ENCODE peak calls at places on chromosomes 3 and 15, in six cellular contexts. One of them, this sample, is unnamed.

GRCh38 chr3:187673012-187673411 is 2.8 kb upstream of the SST start:
- DNase-seq in psoas muscle: no peak
- DNase-seq in PC-9: no peak
- DNase-seq in tibial artery: no peak
- DNase-seq in heart right ventricle: no peak
- DNase-seq in SK-N-SH: no peak
- DNase-seq in this sample: no peak

GRCh38 chr3:71521940-71522876 is 61.3 kb downstream of the FOXP1 start:
- DNase-seq in SK-N-SH: no peak
- DNase-seq in PC-9: no peak
- DNase-seq in psoas muscle: peak
- DNase-seq in heart right ventricle: no peak
- DNase-seq in tibial artery: no peak
- DNase-seq in this sample: no peak

GRCh38 chr3:177771780-177772179 is 574.5 kb upstream of the TBL1XR1 start:
- DNase-seq in tibial artery: no peak
- DNase-seq in PC-9: no peak
- DNase-seq in SK-N-SH: no peak
- DNase-seq in psoas muscle: no peak
- DNase-seq in heart right ventricle: no peak
- DNase-seq in this sample: no peak

GRCh38 chr3:127959873-127960272 is 44.8 kb downstream of the KBTBD12 start:
- DNase-seq in PC-9: peak
- DNase-seq in heart right ventricle: peak
- DNase-seq in SK-N-SH: peak
- DNase-seq in psoas muscle: no peak
- DNase-seq in tibial artery: no peak
- DNase-seq in this sample: no peak

GRCh38 chr15:98865397-98866339 is 141.9 kb downstream of the PGPEP1L start:
- DNase-seq in tibial artery: peak
- DNase-seq in SK-N-SH: peak
- DNase-seq in psoas muscle: peak
- DNase-seq in PC-9: no peak
- DNase-seq in heart right ventricle: peak
- DNase-seq in this sample: peak

GRCh38 chr3:50264389-50264963 is 4.5 kb upstream of the SEMA3B start:
- DNase-seq in PC-9: peak
- DNase-seq in heart right ventricle: peak
- DNase-seq in psoas muscle: peak
- DNase-seq in SK-N-SH: peak
- DNase-seq in tibial artery: peak
- DNase-seq in this sample: peak

GRCh38 chr3:79263423-79263822 is 504.4 kb downstream of the ROBO1 start:
- DNase-seq in SK-N-SH: no peak
- DNase-seq in psoas muscle: no peak
- DNase-seq in tibial artery: no peak
- DNase-seq in heart right ventricle: no peak
- DNase-seq in PC-9: no peak
- DNase-seq in this sample: no peak

GRCh38 chr3:57756528-57757401 is 656 bp downstream of the SLMAP start:
- DNase-seq in heart right ventricle: peak
- DNase-seq in PC-9: peak
- DNase-seq in SK-N-SH: peak
- DNase-seq in psoas muscle: peak
- DNase-seq in tibial artery: peak
- DNase-seq in this sample: no peak

GRCh38 chr3:171309906-171310359 is 150.3 kb downstream of the TNIK start:
- DNase-seq in PC-9: peak
- DNase-seq in SK-N-SH: no peak
- DNase-seq in heart right ventricle: no peak
- DNase-seq in psoas muscle: no peak
- DNase-seq in tibial artery: no peak
- DNase-seq in this sample: peak

GRCh38 chr3:14406336-14406735 is 3.9 kb downstream of the SLC6A6 start:
- DNase-seq in SK-N-SH: no peak
- DNase-seq in PC-9: no peak
- DNase-seq in heart right ventricle: no peak
- DNase-seq in psoas muscle: no peak
- DNase-seq in tibial artery: no peak
- DNase-seq in this sample: no peak

GRCh38 chr3:20111836-20112235 is 71.6 kb downstream of the KAT2B start:
- DNase-seq in tibial artery: no peak
- DNase-seq in heart right ventricle: no peak
- DNase-seq in SK-N-SH: no peak
- DNase-seq in PC-9: peak
- DNase-seq in psoas muscle: no peak
- DNase-seq in this sample: peak

GRCh38 chr3:45677045-45677436 is 12.2 kb upstream of the SACM1L start:
- DNase-seq in psoas muscle: peak
- DNase-seq in PC-9: peak
- DNase-seq in heart right ventricle: no peak
- DNase-seq in tibial artery: no peak
- DNase-seq in SK-N-SH: no peak
- DNase-seq in this sample: peak

GRCh38 chr15:41773332-41773728 is 954 bp upstream of the MAPKBP1 start:
- DNase-seq in heart right ventricle: no peak
- DNase-seq in PC-9: no peak
- DNase-seq in tibial artery: no peak
- DNase-seq in SK-N-SH: no peak
- DNase-seq in psoas muscle: no peak
- DNase-seq in this sample: no peak

GRCh38 chr3:195715583-195716266 is 5.1 kb upstream of the MUC20 start:
- DNase-seq in SK-N-SH: no peak
- DNase-seq in heart right ventricle: no peak
- DNase-seq in tibial artery: no peak
- DNase-seq in psoas muscle: no peak
- DNase-seq in PC-9: peak
- DNase-seq in this sample: peak

GRCh38 chr3:103227651-103228050 is 792.8 kb downstream of the ZPLD1 start:
- DNase-seq in psoas muscle: no peak
- DNase-seq in SK-N-SH: no peak
- DNase-seq in PC-9: no peak
- DNase-seq in heart right ventricle: no peak
- DNase-seq in tibial artery: no peak
- DNase-seq in this sample: no peak

GRCh38 chr15:25797511-25798206 is 65.5 kb downstream of the ATP10A start:
- DNase-seq in tibial artery: peak
- DNase-seq in PC-9: no peak
- DNase-seq in SK-N-SH: peak
- DNase-seq in psoas muscle: no peak
- DNase-seq in heart right ventricle: no peak
- DNase-seq in this sample: no peak

GRCh38 chr3:197428117-197428761 is 127.5 kb downstream of the BDH1 start:
- DNase-seq in PC-9: no peak
- DNase-seq in SK-N-SH: peak
- DNase-seq in psoas muscle: peak
- DNase-seq in heart right ventricle: peak
- DNase-seq in tibial artery: no peak
- DNase-seq in this sample: peak

GRCh38 chr15:90598053-90598577 is 68.4 kb downstream of the CRTC3 start:
- DNase-seq in tibial artery: peak
- DNase-seq in SK-N-SH: no peak
- DNase-seq in PC-9: no peak
- DNase-seq in psoas muscle: peak
- DNase-seq in heart right ventricle: peak
- DNase-seq in this sample: no peak

GRCh38 chr15:83869329-83869728 is 215.4 kb downstream of the ADAMTSL3 start:
- DNase-seq in psoas muscle: no peak
- DNase-seq in SK-N-SH: no peak
- DNase-seq in PC-9: no peak
- DNase-seq in heart right ventricle: peak
- DNase-seq in tibial artery: no peak
- DNase-seq in this sample: no peak

GRCh38 chr15:84725001-84725491 is 9.1 kb upstream of the SEC11A start:
- DNase-seq in SK-N-SH: peak
- DNase-seq in tibial artery: no peak
- DNase-seq in PC-9: no peak
- DNase-seq in psoas muscle: no peak
- DNase-seq in heart right ventricle: peak
- DNase-seq in this sample: no peak

GRCh38 chr3:192906940-192907339 is 10.7 kb downstream of the MB21D2 start:
- DNase-seq in psoas muscle: no peak
- DNase-seq in tibial artery: no peak
- DNase-seq in heart right ventricle: no peak
- DNase-seq in SK-N-SH: peak
- DNase-seq in PC-9: peak
- DNase-seq in this sample: no peak

GRCh38 chr3:541328-541727 is 344.8 kb downstream of the CHL1 start:
- DNase-seq in SK-N-SH: no peak
- DNase-seq in tibial artery: no peak
- DNase-seq in PC-9: no peak
- DNase-seq in psoas muscle: no peak
- DNase-seq in heart right ventricle: no peak
- DNase-seq in this sample: no peak

GRCh38 chr3:31639828-31640227 is 107.1 kb downstream of the STT3B start:
- DNase-seq in psoas muscle: no peak
- DNase-seq in SK-N-SH: no peak
- DNase-seq in heart right ventricle: no peak
- DNase-seq in tibial artery: no peak
- DNase-seq in PC-9: no peak
- DNase-seq in this sample: no peak

GRCh38 chr15:52439470-52439869 is 89.2 kb downstream of the MYO5A start:
- DNase-seq in tibial artery: no peak
- DNase-seq in psoas muscle: no peak
- DNase-seq in heart right ventricle: no peak
- DNase-seq in SK-N-SH: no peak
- DNase-seq in PC-9: no peak
- DNase-seq in this sample: no peak
- H3K27ac ChIP-seq in tibial artery: no peak
- H3K27ac ChIP-seq in psoas muscle: peak
- H3K27ac ChIP-seq in heart right ventricle: no peak
- H3K27ac ChIP-seq in SK-N-SH: no peak
- H3K27ac ChIP-seq in PC-9: no peak
- H3K27ac ChIP-seq in this sample: peak

DNA sequence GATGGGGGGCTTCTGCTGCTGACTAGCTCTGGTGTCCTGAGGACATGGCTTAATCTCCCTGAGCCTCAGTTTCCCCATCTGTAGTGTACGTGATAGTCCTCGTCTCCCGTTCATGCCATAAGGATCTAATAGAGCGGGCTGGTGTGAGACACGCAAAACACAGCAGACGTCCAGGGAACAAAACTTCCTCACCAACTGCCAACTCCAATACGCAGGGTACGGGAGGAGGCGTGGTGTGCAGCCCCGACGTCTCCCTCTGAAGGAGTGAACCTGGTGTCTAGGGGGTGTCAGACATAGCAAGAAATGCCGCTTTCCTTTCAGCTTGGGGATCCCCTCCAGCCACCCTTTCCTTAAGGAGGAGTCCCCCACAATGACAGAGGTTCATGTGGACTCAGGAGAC is 55.0 kb downstream of the SMAD6 start:
- DNase-seq in tibial artery: no peak
- DNase-seq in PC-9: no peak
- DNase-seq in SK-N-SH: no peak
- DNase-seq in heart right ventricle: no peak
- DNase-seq in psoas muscle: no peak
- DNase-seq in this sample: no peak
- H3K27ac ChIP-seq in tibial artery: peak
- H3K27ac ChIP-seq in PC-9: no peak
- H3K27ac ChIP-seq in SK-N-SH: no peak
- H3K27ac ChIP-seq in heart right ventricle: no peak
- H3K27ac ChIP-seq in psoas muscle: no peak
- H3K27ac ChIP-seq in this sample: no peak

GRCh38 chr15:31336943-31337295 is 10.3 kb downstream of the KLF13 start:
- DNase-seq in PC-9: no peak
- DNase-seq in tibial artery: no peak
- DNase-seq in SK-N-SH: no peak
- DNase-seq in heart right ventricle: no peak
- DNase-seq in psoas muscle: no peak
- DNase-seq in this sample: no peak
- H3K27ac ChIP-seq in PC-9: no peak
- H3K27ac ChIP-seq in tibial artery: no peak
- H3K27ac ChIP-seq in SK-N-SH: no peak
- H3K27ac ChIP-seq in heart right ventricle: peak
- H3K27ac ChIP-seq in psoas muscle: peak
- H3K27ac ChIP-seq in this sample: no peak

GRCh38 chr3:98171066-98171465 is 4.6 kb downstream of the OR5H15 start:
- DNase-seq in heart right ventricle: no peak
- DNase-seq in SK-N-SH: no peak
- DNase-seq in PC-9: no peak
- DNase-seq in tibial artery: no peak
- DNase-seq in psoas muscle: no peak
- DNase-seq in this sample: no peak
- H3K27ac ChIP-seq in heart right ventricle: no peak
- H3K27ac ChIP-seq in SK-N-SH: no peak
- H3K27ac ChIP-seq in PC-9: no peak
- H3K27ac ChIP-seq in tibial artery: no peak
- H3K27ac ChIP-seq in psoas muscle: no peak
- H3K27ac ChIP-seq in this sample: no peak

GRCh38 chr3:9249273-9250192 is at the start of gene SRGAP3:
- DNase-seq in tibial artery: peak
- DNase-seq in psoas muscle: peak
- DNase-seq in heart right ventricle: peak
- DNase-seq in SK-N-SH: peak
- DNase-seq in PC-9: peak
- DNase-seq in this sample: peak
- H3K27ac ChIP-seq in tibial artery: peak
- H3K27ac ChIP-seq in psoas muscle: peak
- H3K27ac ChIP-seq in heart right ventricle: peak
- H3K27ac ChIP-seq in SK-N-SH: peak
- H3K27ac ChIP-seq in PC-9: no peak
- H3K27ac ChIP-seq in this sample: peak

GRCh38 chr3:17489139-17489538 is 253.3 kb downstream of the TBC1D5 start:
- DNase-seq in psoas muscle: no peak
- DNase-seq in SK-N-SH: no peak
- DNase-seq in tibial artery: no peak
- DNase-seq in heart right ventricle: no peak
- DNase-seq in PC-9: no peak
- DNase-seq in this sample: peak
- H3K27ac ChIP-seq in psoas muscle: no peak
- H3K27ac ChIP-seq in SK-N-SH: no peak
- H3K27ac ChIP-seq in tibial artery: no peak
- H3K27ac ChIP-seq in heart right ventricle: no peak
- H3K27ac ChIP-seq in PC-9: no peak
- H3K27ac ChIP-seq in this sample: no peak

GRCh38 chr15:92917606-92918407 is 17.7 kb downstream of the CHD2 start:
- DNase-seq in SK-N-SH: peak
- DNase-seq in psoas muscle: peak
- DNase-seq in tibial artery: peak
- DNase-seq in PC-9: peak
- DNase-seq in heart right ventricle: peak
- DNase-seq in this sample: peak

GRCh38 chr15:92915766-92916435 is 15.8 kb downstream of the CHD2 start:
- DNase-seq in PC-9: no peak
- DNase-seq in SK-N-SH: no peak
- DNase-seq in psoas muscle: no peak
- DNase-seq in heart right ventricle: no peak
- DNase-seq in tibial artery: no peak
- DNase-seq in this sample: no peak

GRCh38 chr15:92914103-92914499 is 14.0 kb downstream of the CHD2 start:
- DNase-seq in SK-N-SH: no peak
- DNase-seq in psoas muscle: no peak
- DNase-seq in heart right ventricle: no peak
- DNase-seq in tibial artery: no peak
- DNase-seq in PC-9: no peak
- DNase-seq in this sample: no peak

GRCh38 chr15:92910451-92910850 is 10.3 kb downstream of the CHD2 start:
- DNase-seq in tibial artery: no peak
- DNase-seq in SK-N-SH: no peak
- DNase-seq in heart right ventricle: no peak
- DNase-seq in PC-9: no peak
- DNase-seq in psoas muscle: no peak
- DNase-seq in this sample: no peak

GRCh38 chr15:92914768-92915221 is 14.7 kb downstream of the CHD2 start:
- DNase-seq in heart right ventricle: no peak
- DNase-seq in SK-N-SH: no peak
- DNase-seq in tibial artery: no peak
- DNase-seq in psoas muscle: no peak
- DNase-seq in PC-9: peak
- DNase-seq in this sample: no peak
- H3K27ac ChIP-seq in heart right ventricle: peak
- H3K27ac ChIP-seq in SK-N-SH: no peak
- H3K27ac ChIP-seq in tibial artery: peak
- H3K27ac ChIP-seq in psoas muscle: peak
- H3K27ac ChIP-seq in PC-9: peak
- H3K27ac ChIP-seq in this sample: peak